ENCODE peak calls at places on chromosome 14, in ten cellular contexts. B is AG04450, A is activated B cell treated with CpG ODN at 0.5 μM for 24 hours, Z is HCT116, W is Peyer's patch, F is tibial artery, N is AG10803, M is HL-60, P is endothelial cell, D is lower leg skin. C is an unnamed sample.

GRCh38 chr14:36176524-36176923 is at the start of gene PTCSC3:
- DNase-seq in A (no peak), B (no peak), W (no peak), N (peak), D (no peak), Z (no peak), F (no peak), M (no peak), P (no peak), C (no peak)

GRCh38 chr14:77883479-77884238 is 83.8 kb downstream of the ADCK1 start:
- DNase-seq in M (no peak), W (no peak), B (no peak), Z (no peak), N (no peak), P (no peak), F (no peak), D (no peak), A (no peak), C (no peak)

GRCh38 chr14:35398095-35398584 is 6.4 kb downstream of the NFKBIA start:
- DNase-seq in M (no peak), B (no peak), N (no peak), D (no peak), P (no peak), A (no peak), Z (no peak), F (peak), W (no peak), C (no peak)

GRCh38 chr14:89428556-89429196 is 11.6 kb upstream of the FOXN3 start:
- DNase-seq in M (no peak), D (no peak), Z (no peak), N (peak), B (no peak), A (no peak), F (peak), P (no peak), W (no peak), C (no peak)

GRCh38 chr14:52031781-52032180 is 37.1 kb downstream of the NID2 start:
- DNase-seq in A (no peak), F (peak), Z (no peak), B (no peak), M (no peak), P (no peak), N (peak), D (no peak), W (no peak), C (no peak)

GRCh38 chr14:55102141-55102547 is 26.9 kb upstream of the LGALS3 start:
- DNase-seq in B (peak), N (peak), D (peak), P (no peak), W (peak), M (peak), Z (no peak), F (peak), A (peak), C (peak)

GRCh38 chr14:20400965-20401593 is 12.2 kb downstream of the TEP1 start:
- DNase-seq in M (no peak), Z (peak), N (no peak), P (no peak), A (no peak), F (no peak), B (no peak), W (no peak), D (peak), C (peak)

GRCh38 chr14:81517798-81518398 is 15.8 kb downstream of the SEL1L start:
- DNase-seq in B (no peak), F (peak), Z (no peak), M (no peak), N (peak), A (no peak), W (no peak), P (no peak), D (no peak), C (no peak)

GRCh38 chr14:30180219-30180618 is 252.6 kb upstream of the PRKD1 start:
- DNase-seq in A (no peak), Z (no peak), M (no peak), N (peak), W (no peak), B (peak), P (no peak), F (no peak), D (no peak), C (no peak)

GRCh38 chr14:90419200-90419599 is 22.4 kb downstream of the CALM1 start:
- DNase-seq in F (peak), W (no peak), B (peak), A (no peak), D (peak), M (no peak), Z (peak), N (peak), P (peak), C (peak)

GRCh38 chr14:32565256-32565655 is 236.2 kb downstream of the AKAP6 start:
- DNase-seq in Z (no peak), P (no peak), M (no peak), A (no peak), W (no peak), F (no peak), N (no peak), D (no peak), B (no peak), C (no peak)

GRCh38 chr14:106613256-106613655 is 1086.9 kb downstream of the TMEM121 start:
- DNase-seq in P (no peak), B (no peak), D (no peak), F (no peak), M (no peak), A (no peak), Z (no peak), W (no peak), N (no peak), C (no peak)

GRCh38 chr14:44613061-44613712 is 106.1 kb upstream of the FSCB start:
- DNase-seq in W (no peak), D (no peak), N (no peak), P (no peak), Z (no peak), F (no peak), A (no peak), M (no peak), B (no peak), C (no peak)

GRCh38 chr14:90551733-90552464 is 155.1 kb downstream of the CALM1 start:
- DNase-seq in A (no peak), D (no peak), Z (no peak), B (no peak), F (no peak), M (no peak), N (no peak), P (no peak), W (peak), C (no peak)

GRCh38 chr14:91977909-91978308 is 30.4 kb upstream of the FBLN5 start:
- DNase-seq in B (no peak), F (no peak), M (no peak), Z (no peak), W (no peak), A (no peak), D (no peak), P (no peak), N (no peak), C (no peak)

GRCh38 chr14:71361335-71361734 is 454.1 kb downstream of the PCNX1 start:
- DNase-seq in P (no peak), Z (no peak), W (no peak), B (no peak), F (no peak), N (no peak), M (peak), A (no peak), D (no peak), C (no peak)

GRCh38 chr14:51581017-51581881 is 70.5 kb upstream of the FRMD6 start:
- DNase-seq in M (no peak), F (no peak), W (no peak), D (no peak), Z (no peak), A (no peak), N (peak), B (peak), P (no peak), C (no peak)

GRCh38 chr14:90045608-90046007 is 16.2 kb upstream of the KCNK13 start:
- DNase-seq in F (no peak), Z (no peak), A (no peak), P (no peak), B (no peak), W (no peak), M (no peak), N (no peak), D (peak), C (no peak)

GRCh38 chr14:69247691-69248440 is 12.1 kb upstream of the GALNT16 start:
- DNase-seq in F (peak), M (no peak), D (no peak), A (no peak), N (peak), Z (no peak), W (no peak), P (no peak), B (peak), C (no peak)
- TF ChIP-seq CTCF in F (peak), M (no peak), D (no peak), A (no peak), N (peak), Z (peak), W (peak), P (peak), B (peak), C (peak)

DNA sequence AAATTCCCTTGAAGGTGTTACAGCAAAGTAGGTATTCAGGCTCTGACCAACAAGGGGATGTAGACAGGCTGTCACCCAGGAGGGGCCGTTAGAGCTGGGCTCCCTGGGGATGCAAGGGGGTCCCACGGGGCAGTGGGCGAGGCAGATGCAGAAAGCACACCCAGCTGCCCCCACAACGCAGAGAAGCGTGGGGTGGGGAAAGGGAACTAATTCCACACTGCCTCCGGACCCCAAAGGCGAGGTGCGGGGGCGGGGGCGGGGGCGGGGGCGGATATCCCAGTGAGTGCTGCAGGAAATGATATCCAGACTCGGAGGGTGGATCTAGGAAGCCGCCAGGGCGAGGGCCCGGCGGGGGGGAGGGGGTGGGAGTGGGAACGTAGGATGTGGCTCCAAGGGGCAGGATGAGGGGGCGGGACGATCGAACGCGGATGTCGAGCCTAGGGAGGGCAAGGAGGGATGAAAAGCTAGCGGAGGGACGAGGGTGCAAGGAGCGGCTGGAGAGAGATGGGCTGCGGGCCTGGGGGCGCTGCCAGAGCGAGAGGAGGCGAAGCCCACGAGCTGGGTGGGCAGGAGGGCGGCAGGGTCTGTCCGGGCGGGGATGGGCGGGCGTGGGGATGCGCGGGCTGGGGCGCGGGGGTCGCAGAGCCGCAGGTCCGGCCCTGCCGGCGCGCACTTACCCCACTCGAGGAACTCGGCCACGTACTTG is 874 bp downstream of the CDC42BPB start:
- DNase-seq in M (no peak), Z (no peak), P (peak), F (peak), B (no peak), D (peak), N (peak), A (no peak), W (peak), C (peak)
- TF ChIP-seq CTCF in M (no peak), Z (no peak), P (no peak), F (no peak), B (no peak), D (no peak), N (no peak), A (no peak), W (no peak), C (no peak)

DNA sequence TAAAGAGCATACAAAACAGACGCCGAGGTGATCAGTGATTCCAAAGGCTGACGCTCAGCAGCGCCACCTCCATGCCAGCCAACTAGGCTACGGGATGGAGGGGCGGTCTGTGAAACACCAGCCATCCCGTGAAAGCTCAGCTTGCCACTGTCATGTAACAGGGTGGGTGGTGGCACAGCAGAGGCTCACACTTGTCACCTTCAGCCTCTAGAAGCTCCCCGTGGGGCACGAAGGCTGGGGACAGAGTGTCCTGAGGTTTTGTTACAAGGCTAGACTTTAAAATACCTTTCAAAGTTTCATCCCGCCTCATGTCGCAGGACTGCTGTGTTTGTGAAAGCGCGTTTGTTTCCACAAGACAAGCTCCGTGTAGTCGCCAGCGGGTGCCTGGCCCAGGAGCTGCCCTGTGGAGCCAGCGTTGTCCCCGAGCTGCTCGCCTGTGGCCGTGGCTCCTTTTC is 20.7 kb downstream of the XRCC3 start:
- DNase-seq in P (no peak), M (no peak), B (no peak), N (no peak), W (no peak), D (no peak), Z (no peak), A (no peak), F (no peak), C (no peak)
- TF ChIP-seq CTCF in P (no peak), M (no peak), B (no peak), N (no peak), W (no peak), D (no peak), Z (peak), A (no peak), F (no peak), C (no peak)

GRCh38 chr14:100201701-100202100 is 37.2 kb upstream of the YY1 start:
- DNase-seq in N (no peak), W (no peak), P (no peak), F (no peak), D (no peak), Z (no peak), M (no peak), B (no peak), A (no peak), C (no peak)
- TF ChIP-seq CTCF in N (no peak), W (no peak), P (no peak), F (no peak), D (no peak), Z (no peak), M (no peak), B (no peak), A (no peak), C (no peak)

GRCh38 chr14:74566174-74567125 is 45.6 kb downstream of the LTBP2 start:
- DNase-seq in M (no peak), F (no peak), A (no peak), W (peak), B (no peak), Z (no peak), P (no peak), D (no peak), N (no peak), C (peak)
- TF ChIP-seq CTCF in M (no peak), F (no peak), A (no peak), W (no peak), B (no peak), Z (no peak), P (no peak), D (no peak), N (no peak), C (no peak)

DNA sequence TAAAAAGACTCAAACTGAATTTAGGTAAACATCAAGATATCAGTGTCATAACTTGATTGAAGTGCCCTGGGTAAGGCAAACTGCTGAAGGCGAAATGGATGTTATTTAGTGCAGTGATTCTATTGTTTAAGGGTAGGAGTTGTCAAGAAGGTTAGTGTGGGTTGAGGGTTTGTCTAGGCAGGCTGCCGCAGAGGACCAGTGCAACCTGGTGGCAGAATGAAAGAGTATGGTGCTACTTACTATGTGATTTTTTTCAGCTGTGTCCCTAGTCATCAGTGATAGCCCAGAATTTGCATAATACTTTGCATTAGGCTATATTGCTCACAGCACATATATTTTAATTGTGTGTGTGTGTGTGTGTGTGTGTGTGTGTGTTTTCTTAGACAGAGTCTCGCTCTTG is 1127.0 kb downstream of the GALC start:
- DNase-seq in A (no peak), P (no peak), Z (no peak), N (no peak), D (no peak), M (no peak), B (no peak), F (no peak), W (no peak), C (no peak)
- TF ChIP-seq CTCF in A (no peak), P (no peak), Z (no peak), N (peak), D (no peak), M (no peak), B (no peak), F (no peak), W (no peak), C (no peak)

GRCh38 chr14:57576498-57576897 is 82.8 kb upstream of the CCDC198 start:
- DNase-seq in W (no peak), N (no peak), B (no peak), F (no peak), A (no peak), D (no peak), Z (no peak), M (no peak), P (no peak), C (no peak)

GRCh38 chr14:57575482-57575881 is 81.8 kb upstream of the CCDC198 start:
- DNase-seq in M (no peak), B (no peak), W (no peak), A (no peak), N (no peak), P (no peak), Z (no peak), D (no peak), F (no peak), C (peak)

GRCh38 chr14:57578427-57579220 is 85.0 kb upstream of the CCDC198 start:
- DNase-seq in W (no peak), F (no peak), N (no peak), A (no peak), B (no peak), Z (no peak), D (no peak), P (no peak), M (no peak), C (no peak)

GRCh38 chr14:57573193-57573592 is 79.5 kb upstream of the CCDC198 start:
- DNase-seq in W (no peak), M (no peak), P (no peak), B (no peak), N (no peak), A (no peak), F (no peak), Z (no peak), D (no peak), C (no peak)

DNA sequence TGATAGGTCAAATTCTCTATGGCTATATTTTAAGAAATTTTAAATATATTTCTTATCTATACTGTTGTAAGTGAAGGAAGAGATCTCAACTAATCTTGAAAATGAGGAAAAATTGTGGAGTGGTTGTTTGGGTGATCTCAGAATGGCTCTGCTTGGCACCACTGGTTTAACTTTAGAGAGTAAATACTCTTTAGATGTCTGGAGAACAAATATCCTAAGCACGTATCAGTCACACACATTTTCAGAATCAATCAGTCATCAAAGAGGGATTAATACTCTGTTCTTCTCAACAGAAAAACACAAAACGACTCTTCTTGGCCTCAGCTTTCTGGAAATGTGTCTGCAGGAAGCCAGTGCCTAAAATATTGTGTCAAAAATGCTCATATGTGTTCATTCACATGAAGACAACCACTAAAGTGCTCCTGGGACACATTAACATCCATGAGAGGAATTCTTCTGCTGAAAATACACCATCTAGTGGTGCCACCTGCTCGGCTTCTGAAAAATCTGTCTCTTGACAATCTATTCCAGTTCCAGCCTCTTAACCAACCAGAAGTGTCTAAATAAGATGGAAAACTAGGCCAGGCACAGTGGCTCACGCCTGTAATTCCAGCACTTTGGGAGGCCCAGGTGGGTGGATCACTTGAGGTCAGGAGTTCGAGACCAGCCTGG is 81.1 kb upstream of the CCDC198 start:
- DNase-seq in B (no peak), D (no peak), Z (no peak), M (no peak), N (no peak), P (no peak), A (no peak), F (no peak), W (no peak), C (peak)
- TF ChIP-seq CTCF in B (no peak), D (no peak), Z (peak), M (no peak), N (no peak), P (no peak), A (no peak), F (no peak), W (no peak), C (no peak)

C was measured in Calu3.